ENCODE peak calls at places on chromosomes 4 and X, in seven cellular contexts. I is breast epithelium; R is anterior cingulate cortex; L is chondrocyte; X is uterus; G is activated naive CD4-positive, alpha-beta T cell treated with anti-CD3 and anti-CD28 coated beads for 36 hours; T is HS-27A. V is an unnamed sample.

GRCh38 chrX:15500497-15500966 is at the start of gene BMX:
- DNase-seq in I (no peak), R (no peak), L (no peak), X (peak), G (no peak), T (no peak), V (no peak)

GRCh38 chr4:67393699-67394281 is 151.5 kb downstream of the CENPC start:
- DNase-seq in I (no peak), R (no peak), L (no peak), X (no peak), G (peak), T (peak), V (no peak)

GRCh38 chrX:2521092-2521926 is 20.5 kb upstream of the DHRSX start:
- DNase-seq in I (no peak), R (no peak), L (no peak), X (no peak), G (no peak), T (no peak), V (no peak)

GRCh38 chr4:139018971-139019758 is 3.6 kb downstream of the NOCT start:
- DNase-seq in I (no peak), R (no peak), L (no peak), X (no peak), G (no peak), T (no peak), V (peak)

GRCh38 chrX:100654256-100654655 is 10.3 kb downstream of the SRPX2 start:
- DNase-seq in I (no peak), R (no peak), L (no peak), X (no peak), G (no peak), T (no peak), V (no peak)

GRCh38 chr4:97215426-97215825 is 927.9 kb downstream of the STPG2 start:
- DNase-seq in I (no peak), R (no peak), L (no peak), X (no peak), G (no peak), T (no peak), V (no peak)

GRCh38 chr4:112348488-112349158 is 51.5 kb downstream of the ALPK1 start:
- DNase-seq in I (peak), R (peak), L (no peak), X (no peak), G (no peak), T (no peak), V (peak)

GRCh38 chr4:6044276-6044675 is 26.0 kb upstream of the C4orf50 start:
- DNase-seq in I (no peak), R (no peak), L (peak), X (no peak), G (no peak), T (no peak), V (no peak)

GRCh38 chrX:11105080-11105479 is 6.1 kb upstream of the HCCS start:
- DNase-seq in I (no peak), R (no peak), L (no peak), X (no peak), G (no peak), T (no peak), V (no peak)

GRCh38 chrX:131821945-131822622 is 201.0 kb upstream of the STK26 start:
- DNase-seq in I (no peak), R (no peak), L (no peak), X (peak), G (no peak), T (no peak), V (no peak)

GRCh38 chr4:156790866-156791265 is 180.7 kb downstream of the PDGFC start:
- DNase-seq in I (no peak), R (no peak), L (no peak), X (no peak), G (no peak), T (peak), V (no peak)

GRCh38 chr4:55458164-55458563 is 62.4 kb downstream of the TMEM165 start:
- DNase-seq in I (no peak), R (no peak), L (no peak), X (no peak), G (no peak), T (no peak), V (no peak)

GRCh38 chr4:66279084-66279483 is 608.8 kb upstream of the EPHA5 start:
- DNase-seq in I (no peak), R (no peak), L (no peak), X (no peak), G (no peak), T (no peak), V (no peak)

GRCh38 chrX:1486177-1486576 is 33.5 kb upstream of the ASMTL start:
- DNase-seq in I (no peak), R (no peak), L (no peak), X (no peak), G (no peak), T (no peak), V (no peak)

GRCh38 chr4:55509272-55509671 is 37.4 kb downstream of the CLOCK start:
- DNase-seq in I (no peak), R (no peak), L (no peak), X (no peak), G (no peak), T (no peak), V (no peak)

GRCh38 chrX:65127804-65128203 is 151.6 kb upstream of the ZC4H2 start:
- DNase-seq in I (no peak), R (no peak), L (no peak), X (no peak), G (peak), T (no peak), V (no peak)

GRCh38 chrX:21932277-21932996 is 8.1 kb upstream of the SMS start:
- DNase-seq in I (no peak), R (no peak), L (no peak), X (no peak), G (peak), T (no peak), V (peak)

GRCh38 chr4:124874172-124874450 is 161.6 kb upstream of the ANKRD50 start:
- DNase-seq in I (no peak), R (no peak), L (no peak), X (no peak), G (no peak), T (no peak), V (no peak)

GRCh38 chr4:10703146-10703545 is 18.6 kb upstream of the CLNK start:
- DNase-seq in I (no peak), R (no peak), L (no peak), X (no peak), G (no peak), T (no peak), V (no peak)

GRCh38 chr4:98094118-98094517 is 49.2 kb downstream of the STPG2 start:
- DNase-seq in I (no peak), R (no peak), L (no peak), X (no peak), G (no peak), T (no peak), V (no peak)

GRCh38 chrX:15311119-15311518 is 4.3 kb downstream of the ASB11 start:
- DNase-seq in I (no peak), R (no peak), L (no peak), X (no peak), G (no peak), T (no peak), V (no peak)

GRCh38 chr4:66017671-66018070 is 347.4 kb upstream of the EPHA5 start:
- DNase-seq in I (no peak), R (no peak), L (no peak), X (no peak), G (no peak), T (no peak), V (no peak)

GRCh38 chrX:155888139-155888538 is 7.0 kb downstream of the VAMP7 start:
- DNase-seq in I (no peak), R (no peak), L (no peak), X (no peak), G (no peak), T (peak), V (peak)

GRCh38 chr4:104429150-104429741 is 65.4 kb downstream of the CXXC4 start:
- DNase-seq in I (no peak), R (no peak), L (no peak), X (no peak), G (no peak), T (no peak), V (no peak)

GRCh38 chr4:2714071-2714770 is 41.9 kb downstream of the TNIP2 start:
- DNase-seq in I (peak), R (peak), L (no peak), X (no peak), G (peak), T (no peak), V (peak)

GRCh38 chrX:47683171-47684145 is 24.5 kb upstream of the UXT start:
- DNase-seq in I (no peak), R (no peak), L (no peak), X (no peak), G (no peak), T (no peak), V (no peak)

GRCh38 chr4:32680946-32681345 is 1960.8 kb downstream of the PCDH7 start:
- DNase-seq in I (no peak), R (no peak), L (no peak), X (no peak), G (no peak), T (no peak), V (no peak)

GRCh38 chr4:138034871-138035270 is 207.3 kb downstream of the SLC7A11 start:
- DNase-seq in I (no peak), R (no peak), L (no peak), X (no peak), G (no peak), T (no peak), V (no peak)

V was measured in GM04503.